ENCODE peak calls at places on chromosomes 13 and 19, in eight cellular contexts. G is SJSA1; J is AG04449; M is stimulated activated CD4-positive, alpha-beta T cell treated with anti-CD3 and anti-CD28 coated beads, Interleukin-4, amount 100 ng/mL, for 48 hours; Q is body of pancreas; H is prostate gland; K is activated CD4-positive, alpha-beta T cell treated with anti-CD3 and anti-CD28 coated beads, Interleukin-2, amount 50 U/mL, for 24 hours; D is psoas muscle. A is an unnamed sample.

GRCh38 chr19:53903055-53903680 is 5.9 kb upstream of the CACNG7 start:
- DNase-seq in K (no peak), G (no peak), J (no peak), D (no peak), H (no peak), M (no peak), Q (peak), A (no peak)

GRCh38 chr13:112664501-112665203 is 25.2 kb upstream of the ATP11A start:
- DNase-seq in J (no peak), G (no peak), H (no peak), Q (no peak), M (no peak), K (no peak), D (no peak), A (no peak)

GRCh38 chr13:114304346-114305034 is 9.8 kb upstream of the CHAMP1 start:
- DNase-seq in H (no peak), D (no peak), M (no peak), G (no peak), J (no peak), K (no peak), Q (peak), A (no peak)

GRCh38 chr13:107005577-107005976 is 437.6 kb upstream of the ARGLU1 start:
- DNase-seq in H (no peak), K (no peak), Q (no peak), G (no peak), D (no peak), J (no peak), M (no peak), A (no peak)

GRCh38 chr19:5057860-5058259 is 88.9 kb downstream of the KDM4B start:
- DNase-seq in H (no peak), J (no peak), K (no peak), G (no peak), Q (no peak), M (no peak), D (no peak), A (no peak)

GRCh38 chr13:21717817-21718216 is 46.9 kb downstream of the FGF9 start:
- DNase-seq in G (peak), J (no peak), M (no peak), D (no peak), H (no peak), K (no peak), Q (no peak), A (no peak)

GRCh38 chr13:109773786-109774185 is 12.6 kb downstream of the IRS2 start:
- DNase-seq in D (no peak), Q (no peak), H (no peak), G (peak), K (no peak), J (no peak), M (no peak), A (no peak)

GRCh38 chr19:54229146-54229545 is 6.3 kb upstream of the LILRB3 start:
- DNase-seq in Q (no peak), K (no peak), D (no peak), G (peak), M (no peak), H (no peak), J (no peak), A (no peak)

GRCh38 chr13:110811751-110812110 is 98.2 kb downstream of the ING1 start:
- DNase-seq in G (no peak), D (no peak), K (no peak), J (no peak), H (no peak), Q (no peak), M (no peak), A (no peak)

GRCh38 chr13:24664726-24665409 is 15.3 kb upstream of the ATP12A start:
- DNase-seq in G (no peak), J (no peak), M (no peak), D (no peak), Q (no peak), K (no peak), H (no peak), A (no peak)

GRCh38 chr19:32630338-32630737 is 44.6 kb downstream of the ANKRD27 start:
- DNase-seq in H (no peak), D (no peak), M (no peak), J (no peak), Q (no peak), K (no peak), G (no peak), A (no peak)

GRCh38 chr19:51063664-51064063 is 1.2 kb downstream of the KLK13 start:
- DNase-seq in K (no peak), J (no peak), H (no peak), G (no peak), Q (no peak), D (no peak), M (no peak), A (no peak)

GRCh38 chr13:113461022-113461751 is 7.9 kb upstream of the ADPRHL1 start:
- DNase-seq in K (no peak), H (no peak), D (no peak), Q (no peak), J (no peak), M (no peak), G (no peak), A (no peak)

GRCh38 chr19:45086453-45086852 is 6.5 kb upstream of the PPP1R37 start:
- DNase-seq in H (no peak), D (no peak), G (no peak), J (no peak), M (no peak), Q (no peak), K (no peak), A (no peak)

GRCh38 chr19:46371371-46371901 is 24.5 kb downstream of the PPP5C start:
- DNase-seq in D (no peak), H (no peak), Q (peak), J (no peak), G (peak), M (no peak), K (no peak), A (no peak)

GRCh38 chr19:7534531-7534980 is 961 bp upstream of the PNPLA6 start:
- DNase-seq in K (no peak), M (no peak), J (no peak), G (peak), H (peak), D (peak), Q (peak), A (no peak)

GRCh38 chr13:47111499-47111898 is 214.6 kb upstream of the HTR2A start:
- DNase-seq in M (no peak), K (no peak), J (no peak), H (no peak), Q (no peak), D (no peak), G (no peak), A (no peak)

GRCh38 chr13:71870036-71870435 is 3.0 kb upstream of the DACH1 start:
- DNase-seq in M (no peak), D (no peak), Q (no peak), K (no peak), J (no peak), G (no peak), H (no peak), A (no peak)

GRCh38 chr13:30466841-30467252 is 1.1 kb upstream of the HMGB1 start:
- DNase-seq in D (no peak), K (no peak), M (no peak), H (no peak), G (no peak), J (no peak), Q (no peak), A (no peak)

GRCh38 chr19:47239152-47239551 is 8.2 kb upstream of the BBC3 start:
- DNase-seq in M (no peak), H (no peak), D (no peak), K (no peak), J (no peak), G (no peak), Q (no peak), A (no peak)

GRCh38 chr19:271856-272255 is 19.3 kb downstream of the PLPP2 start:
- DNase-seq in M (no peak), H (no peak), Q (no peak), K (no peak), G (no peak), D (no peak), J (no peak), A (no peak)

GRCh38 chr19:13692096-13692495 is 72.2 kb upstream of the MRI1 start:
- DNase-seq in G (no peak), Q (no peak), H (no peak), J (no peak), M (no peak), K (no peak), D (no peak), A (no peak)

GRCh38 chr19:1718382-1719315 is 34.7 kb upstream of the ONECUT3 start:
- DNase-seq in Q (no peak), K (no peak), M (no peak), H (no peak), J (no peak), G (no peak), D (no peak), A (no peak)

GRCh38 chr19:30011051-30011578 is 69.1 kb downstream of the URI1 start:
- DNase-seq in Q (no peak), J (no peak), K (no peak), D (no peak), G (no peak), H (no peak), M (no peak), A (no peak)

GRCh38 chr19:56309511-56310185 is 5.0 kb downstream of the ZSCAN5A start:
- DNase-seq in D (peak), J (no peak), M (peak), H (no peak), K (peak), Q (peak), G (no peak), A (peak)

GRCh38 chr19:49997709-49998108 is 27.5 kb downstream of the VRK3 start:
- DNase-seq in H (no peak), D (no peak), K (no peak), G (no peak), Q (no peak), M (no peak), J (no peak), A (no peak)

GRCh38 chr19:49677901-49678674 is 1.0 kb downstream of the PRMT1 start:
- DNase-seq in H (peak), J (no peak), Q (peak), D (peak), M (peak), G (peak), K (peak), A (peak)

GRCh38 chr13:99988469-99989375 is 7.1 kb downstream of the ZIC2 start:
- DNase-seq in Q (no peak), H (no peak), J (no peak), D (no peak), G (peak), M (no peak), K (no peak), A (no peak)

GRCh38 chr13:100124265-100124664 is 35.4 kb downstream of the PCCA start:
- DNase-seq in K (no peak), D (no peak), J (no peak), G (no peak), Q (no peak), H (no peak), M (no peak), A (no peak)

GRCh38 chr19:11208526-11209471 is 11.5 kb upstream of the KANK2 start:
- DNase-seq in M (no peak), Q (no peak), H (no peak), G (no peak), D (no peak), K (no peak), J (no peak), A (no peak)

GRCh38 chr19:6378498-6378897 is 2.8 kb upstream of the PSPN start:
- DNase-seq in D (no peak), Q (no peak), M (no peak), J (no peak), K (no peak), H (no peak), G (no peak), A (no peak)

GRCh38 chr13:48281556-48281955 is 22.0 kb upstream of the RB1 start:
- DNase-seq in G (no peak), Q (no peak), M (no peak), J (no peak), D (no peak), K (no peak), H (no peak), A (no peak)

GRCh38 chr13:110627351-110627750 is 12.0 kb downstream of the NAXD start:
- DNase-seq in Q (no peak), G (no peak), D (no peak), H (no peak), K (no peak), M (no peak), J (no peak), A (no peak)

GRCh38 chr13:105655046-105655445 is 880.4 kb downstream of the EFNB2 start:
- DNase-seq in H (no peak), J (peak), M (no peak), Q (no peak), D (no peak), K (no peak), G (no peak), A (no peak)

GRCh38 chr13:67224148-67224846 is 5.8 kb downstream of the PCDH9 start:
- DNase-seq in H (peak), D (peak), G (peak), M (no peak), Q (peak), K (peak), J (peak), A (no peak)

GRCh38 chr13:98997738-98998641 is 20.1 kb upstream of the DOCK9 start:
- DNase-seq in J (no peak), D (peak), K (no peak), H (no peak), M (no peak), Q (no peak), G (peak), A (no peak)

GRCh38 chr19:46766569-46767317 is 20.5 kb upstream of the STRN4 start:
- DNase-seq in H (no peak), K (no peak), D (peak), M (peak), G (no peak), Q (no peak), J (no peak), A (peak)

GRCh38 chr13:66576381-66576780 is 653.8 kb downstream of the PCDH9 start:
- DNase-seq in D (no peak), Q (no peak), H (no peak), G (no peak), M (no peak), J (no peak), K (no peak), A (no peak)